ENCODE peak calls at places on chromosomes 3 and 15, in nine cellular contexts. G is HEK293T; L is NAMALWA; U is aorta; H is pancreas; O is stimulated activated naive CD4-positive, alpha-beta T cell; P is KG1; E is ACHN; A is effector memory CD8-positive, alpha-beta T cell. I is an unnamed sample.

GRCh38 chr15:48710952-48711495 is 65.5 kb upstream of the FBN1 start:
- DNase-seq in A (no peak), E (no peak), O (no peak), H (no peak), L (no peak), U (no peak), P (no peak), G (no peak), I (no peak)

GRCh38 chr3:182682263-182683229 is 110.8 kb upstream of the ATP11B start:
- DNase-seq in P (no peak), A (peak; percentile 48), E (peak; percentile 53), O (peak; percentile 15), L (peak; percentile 85), G (peak; percentile 58), H (peak; percentile 16), U (peak; percentile 49), I (peak; percentile 10)

GRCh38 chr3:143763568-143764162 is 84.6 kb downstream of the SLC9A9 start:
- DNase-seq in O (no peak), P (no peak), E (peak; percentile 4), A (no peak), U (no peak), L (peak; percentile 32), G (no peak), H (no peak), I (peak; percentile 13)

GRCh38 chr3:14536837-14537589 is 3.1 kb downstream of the GRIP2 start:
- DNase-seq in H (no peak), L (no peak), O (no peak), P (no peak), A (no peak), U (no peak), G (no peak), E (no peak), I (no peak)

GRCh38 chr3:194682651-194683310 is 2.9 kb upstream of the FAM43A start:
- DNase-seq in A (peak; percentile 63), U (peak; percentile 71), O (peak; percentile 34), L (peak; percentile 90), P (peak; percentile 42), E (peak; percentile 77), G (peak; percentile 58), H (peak; percentile 63), I (peak; percentile 86)

GRCh38 chr15:64905119-64905831 is 6.4 kb upstream of the ANKDD1A start:
- DNase-seq in O (peak; percentile 62), H (peak; percentile 58), L (peak; percentile 81), E (peak; percentile 75), G (no peak), P (peak; percentile 56), A (peak; percentile 73), U (peak; percentile 87), I (peak; percentile 60)

GRCh38 chr15:95848126-95848525 is 482.4 kb upstream of the NR2F2 start:
- DNase-seq in H (no peak), P (no peak), E (no peak), A (no peak), O (no peak), L (no peak), G (no peak), U (no peak), I (no peak)

GRCh38 chr15:70362911-70363310 is 265.2 kb upstream of the TLE3 start:
- DNase-seq in U (no peak), O (no peak), H (no peak), E (peak; percentile 4), G (peak; percentile 59), P (no peak), A (no peak), L (no peak), I (peak; percentile 18)

GRCh38 chr3:4245671-4246070 is 57.5 kb upstream of the SETMAR start:
- DNase-seq in A (no peak), G (no peak), O (no peak), U (no peak), E (no peak), P (no peak), H (no peak), L (no peak), I (no peak)

GRCh38 chr3:30766522-30766921 is 127.9 kb downstream of the GADL1 start:
- DNase-seq in G (no peak), O (no peak), H (no peak), E (no peak), L (no peak), U (no peak), P (no peak), A (no peak), I (no peak)

GRCh38 chr3:127260416-127260815 is 27.4 kb downstream of the PRR20G start:
- DNase-seq in L (no peak), A (no peak), G (no peak), U (no peak), O (no peak), E (no peak), P (no peak), H (no peak), I (no peak)

GRCh38 chr3:134373278-134373941 is 837 bp downstream of the AMOTL2 start:
- DNase-seq in P (no peak), G (peak; percentile 74), O (no peak), A (no peak), U (peak; percentile 89), H (peak; percentile 78), L (no peak), E (peak; percentile 75), I (peak; percentile 89)

I was measured in IMR-90.